ENCODE peak calls at places on chromosome X, in four cellular contexts. One of them, this sample, is unnamed.

GRCh38 chrX:19599253-19599652 is 83.9 kb upstream of the MAP3K15 start:
- DNase-seq in K562: no peak
- DNase-seq in GM12878: no peak
- DNase-seq in HepG2: no peak
- DNase-seq in this sample: no peak

GRCh38 chrX:55039471-55039870 is 8.7 kb upstream of the ALAS2 start:
- DNase-seq in HepG2: no peak
- DNase-seq in GM12878: no peak
- DNase-seq in K562: no peak
- DNase-seq in this sample: no peak

GRCh38 chrX:1026263-1027015 is 186.0 kb downstream of the CRLF2 start:
- DNase-seq in GM12878: peak
- DNase-seq in K562: no peak
- DNase-seq in HepG2: no peak
- DNase-seq in this sample: no peak

GRCh38 chrX:25523574-25523973 is 507.8 kb upstream of the ARX start:
- DNase-seq in GM12878: no peak
- DNase-seq in HepG2: peak
- DNase-seq in K562: peak
- DNase-seq in this sample: peak

GRCh38 chrX:154013614-154014360 is 5.9 kb downstream of the IRAK1 start:
- DNase-seq in GM12878: no peak
- DNase-seq in K562: peak
- DNase-seq in HepG2: no peak
- DNase-seq in this sample: peak

GRCh38 chrX:10111364-10112148 is 45.2 kb upstream of the CLCN4 start:
- DNase-seq in HepG2: peak
- DNase-seq in GM12878: peak
- DNase-seq in K562: no peak
- DNase-seq in this sample: no peak

GRCh38 chrX:130173190-130173895 is 1.6 kb downstream of the RAB33A start:
- DNase-seq in HepG2: no peak
- DNase-seq in K562: peak
- DNase-seq in GM12878: peak
- DNase-seq in this sample: no peak

GRCh38 chrX:3295731-3296130 is 50.7 kb downstream of the MXRA5 start:
- DNase-seq in GM12878: no peak
- DNase-seq in K562: peak
- DNase-seq in HepG2: no peak
- DNase-seq in this sample: peak

GRCh38 chrX:12548746-12549145 is 242.5 kb upstream of the PRPS2 start:
- DNase-seq in K562: no peak
- DNase-seq in HepG2: no peak
- DNase-seq in GM12878: no peak
- DNase-seq in this sample: no peak
- TF ChIP-seq CHD4 in K562: no peak
- TF ChIP-seq CHD4 in HepG2: no peak
- TF ChIP-seq CHD4 in GM12878: no peak
- TF ChIP-seq CHD4 in this sample: no peak

GRCh38 chrX:115018040-115018647 is 728 bp upstream of the IL13RA2 start:
- DNase-seq in HepG2: no peak
- DNase-seq in K562: no peak
- DNase-seq in GM12878: no peak
- DNase-seq in this sample: no peak
- TF ChIP-seq CHD4 in HepG2: no peak
- TF ChIP-seq CHD4 in K562: no peak
- TF ChIP-seq CHD4 in GM12878: no peak
- TF ChIP-seq CHD4 in this sample: no peak

GRCh38 chrX:46935295-46935694 is 23.1 kb downstream of the JADE3 start:
- DNase-seq in K562: no peak
- DNase-seq in GM12878: no peak
- DNase-seq in HepG2: peak
- DNase-seq in this sample: no peak

GRCh38 chrX:46927718-46928117 is 15.5 kb downstream of the JADE3 start:
- DNase-seq in GM12878: no peak
- DNase-seq in HepG2: no peak
- DNase-seq in K562: no peak
- DNase-seq in this sample: no peak

GRCh38 chrX:46929439-46930018 is 17.3 kb downstream of the JADE3 start:
- DNase-seq in K562: no peak
- DNase-seq in GM12878: no peak
- DNase-seq in HepG2: no peak
- DNase-seq in this sample: no peak
- TF ChIP-seq CHD4 in K562: no peak
- TF ChIP-seq CHD4 in GM12878: no peak
- TF ChIP-seq CHD4 in HepG2: no peak
- TF ChIP-seq CHD4 in this sample: no peak

GRCh38 chrX:136759968-136760367 is 20.8 kb downstream of the ARHGEF6 start:
- DNase-seq in K562: no peak
- DNase-seq in HepG2: no peak
- DNase-seq in GM12878: peak
- DNase-seq in this sample: no peak

GRCh38 chrX:136750364-136750763 is 30.4 kb downstream of the ARHGEF6 start:
- DNase-seq in HepG2: no peak
- DNase-seq in K562: no peak
- DNase-seq in GM12878: no peak
- DNase-seq in this sample: no peak

GRCh38 chrX:136754641-136755040 is 26.1 kb downstream of the ARHGEF6 start:
- DNase-seq in K562: no peak
- DNase-seq in HepG2: no peak
- DNase-seq in GM12878: no peak
- DNase-seq in this sample: no peak

GRCh38 chrX:136752796-136753195 is 27.9 kb downstream of the ARHGEF6 start:
- DNase-seq in HepG2: no peak
- DNase-seq in GM12878: no peak
- DNase-seq in K562: no peak
- DNase-seq in this sample: no peak

DNA sequence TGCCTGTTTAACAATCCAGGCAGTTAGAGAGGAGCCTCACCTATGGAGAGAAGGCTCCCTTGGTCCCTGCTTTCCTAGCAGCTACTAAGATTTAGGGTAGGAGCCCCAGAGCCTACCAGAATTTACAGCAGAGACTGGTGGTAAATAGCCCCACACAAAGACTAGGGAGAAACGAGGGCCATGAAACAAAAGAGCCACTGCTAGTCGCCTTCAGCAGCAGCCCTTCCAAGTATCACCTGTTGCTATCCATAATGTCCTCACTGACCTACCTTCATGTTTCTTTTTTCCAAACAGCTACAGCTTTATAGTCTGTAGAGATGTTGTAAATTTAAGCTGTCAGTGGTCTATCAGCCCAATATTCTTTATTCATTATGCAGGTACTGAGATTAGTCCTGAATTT is 25.3 kb downstream of the ARHGEF6 start:
- DNase-seq in HepG2: no peak
- DNase-seq in GM12878: no peak
- DNase-seq in K562: no peak
- DNase-seq in this sample: no peak
- TF ChIP-seq CHD4 in HepG2: no peak
- TF ChIP-seq CHD4 in GM12878: no peak
- TF ChIP-seq CHD4 in K562: no peak
- TF ChIP-seq CHD4 in this sample: no peak

DNA sequence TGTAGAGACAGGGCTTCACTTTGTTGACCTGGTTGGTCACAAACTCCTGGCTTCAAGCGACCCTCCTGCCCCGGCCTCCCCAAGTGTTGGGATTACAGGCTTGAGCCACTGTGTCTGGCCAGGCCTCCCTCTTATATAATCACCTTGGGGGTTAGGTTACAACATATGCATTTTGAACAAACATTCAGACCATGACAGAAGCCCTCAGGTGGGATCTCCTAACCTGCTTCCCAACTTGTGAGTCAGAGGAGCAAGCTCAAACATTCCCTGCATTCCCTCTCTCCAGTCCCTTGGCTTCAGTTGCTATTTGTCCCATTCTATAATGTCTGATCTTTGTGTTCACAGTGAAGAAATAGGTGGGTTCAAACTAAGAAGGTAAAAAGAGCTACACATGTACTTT is 76.5 kb upstream of the NRK start:
- DNase-seq in GM12878: no peak
- DNase-seq in K562: no peak
- DNase-seq in HepG2: no peak
- DNase-seq in this sample: no peak
- TF ChIP-seq CHD4 in GM12878: no peak
- TF ChIP-seq CHD4 in K562: no peak
- TF ChIP-seq CHD4 in HepG2: no peak
- TF ChIP-seq CHD4 in this sample: no peak

This sample was measured in A549.